ENCODE peak calls at places on chromosomes 3 and 15, in four cellular contexts. O is heart left ventricle, X is ovary, D is uterus. S is an unnamed sample. For H3K4me1, the result is how much of the 10 kb centered on the place peaks cover.

GRCh38 chr15:78658823-78659222 is 17.8 kb upstream of the CHRNB4 start:
- DNase-seq in O (no peak), X (no peak), D (no peak), S (no peak)

GRCh38 chr3:88133711-88134263 is 16.0 kb upstream of the C3orf38 start:
- DNase-seq in O (no peak), X (no peak), D (no peak), S (no peak)

GRCh38 chr15:25671132-25671531 is 192.0 kb downstream of the ATP10A start:
- DNase-seq in O (no peak), X (no peak), D (peak), S (no peak)

GRCh38 chr15:74011610-74012009 is 17.1 kb downstream of the PML start:
- DNase-seq in O (peak), X (peak), D (peak), S (peak)

GRCh38 chr15:92899910-92900711 is at the start of gene CHD2:
- DNase-seq in O (no peak), X (peak), D (peak), S (no peak)

GRCh38 chr15:64464271-64465005 is 4.1 kb downstream of the ZNF609 start:
- DNase-seq in O (no peak), X (no peak), D (peak), S (no peak)

GRCh38 chr3:115436767-115437301 is 186.5 kb upstream of the GAP43 start:
- DNase-seq in O (no peak), X (no peak), D (no peak), S (peak)

GRCh38 chr15:90903733-90904536 is 833 bp downstream of the MAN2A2 start:
- DNase-seq in O (no peak), X (no peak), D (no peak), S (no peak)

GRCh38 chr15:63332367-63333078 is 49.1 kb downstream of the CA12 start:
- DNase-seq in O (no peak), X (no peak), D (no peak), S (no peak)

GRCh38 chr3:177523991-177524438 is 326.7 kb upstream of the TBL1XR1 start:
- DNase-seq in O (no peak), X (no peak), D (no peak), S (no peak)

GRCh38 chr15:64361259-64361658 is 5.3 kb upstream of the CSNK1G1 start:
- DNase-seq in O (no peak), X (no peak), D (no peak), S (no peak)

GRCh38 chr3:17179381-17180205 is 294.8 kb downstream of the PLCL2 start:
- DNase-seq in O (peak), X (no peak), D (no peak), S (no peak)

GRCh38 chr15:95668201-95668600 is 662.3 kb upstream of the NR2F2 start:
- DNase-seq in O (no peak), X (no peak), D (no peak), S (no peak)

GRCh38 chr3:59367150-59367549 is 317.3 kb upstream of the CFAP20DC start:
- DNase-seq in O (no peak), X (no peak), D (no peak), S (no peak)

GRCh38 chr3:147404800-147405551 is 1.4 kb downstream of the ZIC4 start:
- DNase-seq in O (no peak), X (no peak), D (no peak), S (no peak)

GRCh38 chr3:135970500-135971116 is 5.1 kb downstream of the PPP2R3A start:
- DNase-seq in O (no peak), X (no peak), D (no peak), S (no peak)

GRCh38 chr3:143578810-143579425 is 269.4 kb downstream of the SLC9A9 start:
- DNase-seq in O (no peak), X (no peak), D (no peak), S (no peak)

GRCh38 chr3:140931016-140931454 is 10.6 kb upstream of the SLC25A36 start:
- DNase-seq in O (no peak), X (no peak), D (no peak), S (no peak)

GRCh38 chr3:31361391-31362273 is 171.1 kb upstream of the STT3B start:
- DNase-seq in O (no peak), X (no peak), D (no peak), S (no peak)

GRCh38 chr3:66493464-66494099 is 7.2 kb downstream of the LRIG1 start:
- DNase-seq in O (no peak), X (no peak), D (no peak), S (no peak)

DNA sequence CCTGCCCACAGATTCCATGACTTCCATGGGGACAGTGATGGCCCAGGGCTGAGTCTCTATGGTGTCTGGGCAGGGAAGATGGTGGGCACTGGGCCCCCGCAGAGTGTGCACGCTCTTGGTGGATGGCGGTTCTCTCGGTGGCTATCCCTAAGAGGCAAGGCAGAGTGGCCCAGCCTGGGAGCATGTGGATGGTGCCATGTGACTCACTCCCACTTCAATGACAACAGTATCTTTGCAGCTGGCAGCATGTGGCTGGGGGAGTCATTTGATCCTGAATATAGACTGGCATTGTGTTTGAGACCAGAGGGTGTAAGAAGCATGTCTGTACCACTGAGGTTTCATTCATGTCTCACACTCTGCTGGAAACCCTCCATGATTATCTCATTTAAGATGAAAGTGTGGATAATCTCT is 101.2 kb downstream of the CORO2B start:
- DNase-seq in O (no peak), X (peak), D (peak), S (no peak)
- H3K4me3 ChIP-seq in O (no peak), X (no peak), D (no peak), S (no peak)

GRCh38 chr3:194421-194820 is 2.1 kb upstream of the CHL1 start:
- DNase-seq in O (no peak), X (no peak), D (no peak), S (no peak)
- H3K4me1 ChIP-seq in O (under half), X (under half), D (under half), S (under half)

GRCh38 chr3:123371859-123372767 is 76.8 kb downstream of the ADCY5 start:
- DNase-seq in O (peak), X (no peak), D (no peak), S (peak)

GRCh38 chr3:123373535-123373987 is 75.3 kb downstream of the ADCY5 start:
- DNase-seq in O (peak), X (no peak), D (no peak), S (no peak)

GRCh38 chr3:123375014-123375940 is 73.6 kb downstream of the ADCY5 start:
- DNase-seq in O (peak), X (no peak), D (no peak), S (peak)

GRCh38 chr3:123372789-123373534 is 75.9 kb downstream of the ADCY5 start:
- DNase-seq in O (no peak), X (no peak), D (no peak), S (no peak)

DNA sequence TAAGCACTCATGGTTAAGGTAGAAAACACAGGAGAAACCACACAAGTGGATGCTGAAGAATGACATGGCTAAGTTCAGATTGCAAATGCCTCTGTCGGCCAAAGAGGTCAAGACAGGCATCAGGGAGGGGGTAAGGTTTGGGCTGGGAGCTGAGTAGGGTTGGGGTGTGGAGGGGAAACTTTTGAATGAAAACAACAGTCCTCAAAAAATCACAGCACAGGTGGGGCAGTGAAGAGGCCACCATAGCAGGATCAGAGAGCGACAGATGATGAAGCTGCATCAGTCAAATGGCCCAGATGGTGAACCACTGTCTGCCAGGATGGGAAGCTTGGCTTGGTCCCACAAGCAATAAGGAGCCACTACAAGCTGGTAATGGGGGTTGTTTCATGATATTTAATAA is 74.9 kb downstream of the ADCY5 start:
- DNase-seq in O (peak), X (no peak), D (no peak), S (peak)
- H3K27ac ChIP-seq in O (peak), X (no peak), D (peak), S (peak)

DNA sequence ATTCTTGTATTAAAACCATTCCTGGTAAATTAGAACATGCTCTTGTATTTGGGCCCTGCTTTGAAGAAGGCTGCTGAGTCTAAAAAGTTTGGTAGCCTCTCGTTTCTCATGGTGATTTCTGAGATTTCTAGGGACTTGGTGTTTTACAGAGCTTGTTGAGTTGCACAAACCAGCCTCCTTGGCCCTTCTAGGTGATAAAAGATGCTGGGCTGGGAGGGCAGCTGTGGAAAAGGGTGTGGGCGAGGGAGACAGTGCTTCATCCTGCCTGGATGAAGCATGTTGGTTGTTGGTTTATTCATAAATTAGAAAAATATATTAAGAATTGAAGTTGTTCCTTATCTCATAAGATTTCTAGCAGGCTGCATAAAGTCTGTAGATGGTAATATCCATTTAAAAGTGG is 151.7 kb downstream of the IGF1R start:
- DNase-seq in O (no peak), X (no peak), D (no peak), S (no peak)
- H3K4me3 ChIP-seq in O (no peak), X (no peak), D (no peak), S (no peak)

GRCh38 chr15:29708519-29708918 is 113.7 kb downstream of the TJP1 start:
- DNase-seq in O (no peak), X (no peak), D (no peak), S (no peak)

GRCh38 chr15:29711531-29711930 is 110.7 kb downstream of the TJP1 start:
- DNase-seq in O (no peak), X (no peak), D (no peak), S (no peak)

GRCh38 chr15:29712149-29712885 is 110.0 kb downstream of the TJP1 start:
- DNase-seq in O (no peak), X (no peak), D (no peak), S (no peak)

GRCh38 chr15:29713784-29714183 is 108.5 kb downstream of the TJP1 start:
- DNase-seq in O (no peak), X (no peak), D (no peak), S (no peak)
- H3K4me1 ChIP-seq in O (under half), X (under half), D (under half), S (under half)

GRCh38 chr3:44047796-44048195 is 193.9 kb upstream of the TOPAZ1 start:
- DNase-seq in O (no peak), X (no peak), D (no peak), S (no peak)

GRCh38 chr3:44048949-44049348 is 192.7 kb upstream of the TOPAZ1 start:
- DNase-seq in O (no peak), X (no peak), D (no peak), S (no peak)

GRCh38 chr3:44050867-44051266 is 190.8 kb upstream of the TOPAZ1 start:
- DNase-seq in O (no peak), X (no peak), D (no peak), S (no peak)

GRCh38 chr3:44050051-44050570 is 191.6 kb upstream of the TOPAZ1 start:
- DNase-seq in O (no peak), X (no peak), D (no peak), S (no peak)

DNA sequence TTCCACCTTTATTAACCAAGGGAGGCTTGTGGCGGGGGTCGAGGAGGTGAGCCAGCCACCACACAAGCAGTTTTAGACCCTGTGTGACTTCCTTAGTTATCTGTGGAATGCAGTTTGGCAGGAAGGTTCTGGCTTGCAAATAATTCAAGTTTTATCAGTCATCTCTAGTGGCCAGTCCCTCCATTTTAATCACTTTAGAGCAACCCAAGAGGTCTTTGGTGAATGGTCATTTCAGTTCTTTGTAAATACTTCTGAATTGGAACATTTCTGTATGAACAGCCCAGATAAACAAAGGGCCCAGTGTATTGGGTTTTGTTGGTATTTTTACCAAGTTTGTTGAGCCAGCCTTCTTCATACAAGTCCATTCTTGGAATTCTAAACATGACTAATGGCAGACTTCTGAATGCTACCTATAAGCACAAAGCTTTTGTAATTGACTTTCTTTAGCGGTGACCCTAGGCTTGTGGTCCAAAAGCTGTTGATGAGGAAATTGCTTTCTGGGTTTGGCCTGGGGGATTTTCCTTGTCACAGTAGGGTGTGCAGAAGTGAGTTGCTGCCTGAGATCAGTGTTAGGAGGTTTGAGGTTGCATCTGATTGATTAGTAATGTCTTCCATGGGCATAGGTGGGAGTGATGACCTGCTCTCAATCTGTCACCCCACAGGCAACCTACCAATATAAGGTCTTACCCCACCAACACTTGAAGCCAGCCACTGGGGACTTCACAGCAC is 193.3 kb upstream of the TOPAZ1 start:
- DNase-seq in O (no peak), X (no peak), D (no peak), S (no peak)
- H3K27ac ChIP-seq in O (no peak), X (no peak), D (no peak), S (no peak)